ENCODE peak calls at places on chromosome 7, in ten cellular contexts. B is transverse colon, C is HCT116, P is cardiac muscle cell, M is kidney, W is hepatocyte, H is upper lobe of right lung, Z is neural progenitor cell, F is endodermal cell, D is PC-9. A is an unnamed sample. For H3K4me1 and H3K9me3, the result is how much of the 10 kb centered on the place peaks cover.

GRCh38 chr7:27782849-27783248 is 42.9 kb downstream of the TAX1BP1 start:
- DNase-seq in B (no peak), C (no peak), P (no peak), M (no peak), W (no peak), H (no peak), Z (no peak), F (no peak), D (no peak), A (no peak)

GRCh38 chr7:92417913-92418312 is 29.4 kb upstream of the GATAD1 start:
- DNase-seq in B (no peak), C (no peak), P (peak), M (no peak), W (no peak), H (no peak), Z (peak), F (peak), D (no peak), A (no peak)

GRCh38 chr7:107494315-107494751 is 24.5 kb downstream of the GPR22 start:
- DNase-seq in B (no peak), C (no peak), P (no peak), M (no peak), W (no peak), H (no peak), Z (no peak), F (no peak), D (no peak), A (no peak)

GRCh38 chr7:147496209-147496608 is 1094.4 kb upstream of the C7orf33 start:
- DNase-seq in B (no peak), C (no peak), P (no peak), M (no peak), W (no peak), H (no peak), Z (no peak), F (no peak), D (no peak), A (no peak)

GRCh38 chr7:142089035-142089434 is 22.5 kb upstream of the MGAM2 start:
- DNase-seq in B (no peak), C (no peak), P (no peak), M (no peak), W (no peak), H (no peak), Z (no peak), F (no peak), D (no peak), A (no peak)

GRCh38 chr7:140230517-140230861 is 53.7 kb upstream of the KDM7A start:
- DNase-seq in B (peak), C (no peak), P (no peak), M (peak), W (peak), H (peak), Z (peak), F (peak), D (no peak), A (no peak)

GRCh38 chr7:727104-727805 is at the start of gene PRKAR1B:
- DNase-seq in B (peak), C (no peak), P (no peak), M (no peak), W (peak), H (no peak), Z (peak), F (peak), D (peak), A (peak)

GRCh38 chr7:127847641-127848040 is 183.6 kb downstream of the LRRC4 start:
- DNase-seq in B (no peak), C (no peak), P (no peak), M (no peak), W (no peak), H (no peak), Z (no peak), F (no peak), D (no peak), A (no peak)

GRCh38 chr7:135929249-135929648 is 47.9 kb downstream of the MTPN start:
- DNase-seq in B (no peak), C (no peak), P (peak), M (no peak), W (peak), H (no peak), Z (no peak), F (no peak), D (no peak), A (no peak)

GRCh38 chr7:12378389-12378788 is 25.3 kb downstream of the VWDE start:
- DNase-seq in B (no peak), C (no peak), P (no peak), M (no peak), W (no peak), H (no peak), Z (no peak), F (no peak), D (no peak), A (no peak)

GRCh38 chr7:108430664-108431063 is 25.6 kb downstream of the NRCAM start:
- DNase-seq in B (no peak), C (no peak), P (no peak), M (no peak), W (no peak), H (no peak), Z (no peak), F (no peak), D (no peak), A (no peak)

GRCh38 chr7:13179011-13179574 is 491.7 kb downstream of the ARL4A start:
- DNase-seq in B (no peak), C (no peak), P (peak), M (no peak), W (no peak), H (no peak), Z (peak), F (no peak), D (no peak), A (no peak)

GRCh38 chr7:51223505-51223904 is 93.1 kb downstream of the COBL start:
- DNase-seq in B (no peak), C (no peak), P (no peak), M (no peak), W (no peak), H (no peak), Z (no peak), F (no peak), D (no peak), A (no peak)

GRCh38 chr7:55174856-55175255 is 156.0 kb downstream of the EGFR start:
- DNase-seq in B (no peak), C (no peak), P (no peak), M (no peak), W (no peak), H (no peak), Z (no peak), F (no peak), D (no peak), A (no peak)

GRCh38 chr7:8130663-8131062 is 131.3 kb downstream of the ICA1 start:
- DNase-seq in B (no peak), C (no peak), P (no peak), M (no peak), W (no peak), H (no peak), Z (no peak), F (no peak), D (no peak), A (no peak)
- H3K4me1 ChIP-seq in B (under half), C (under half), P (under half), M (under half), W (under half), H (under half), Z (under half), F (under half), D (under half), A (under half)

GRCh38 chr7:63037242-63037641 is 961.4 kb upstream of the ZNF722 start:
- DNase-seq in B (no peak), C (no peak), P (no peak), M (no peak), W (no peak), H (no peak), Z (no peak), F (no peak), D (no peak), A (no peak)
- H3K9me3 ChIP-seq in B (under half), C (under half), P (under half), M (under half), W (under half), H (under half), Z (half or more), F (half or more), D (under half), A (under half)

DNA sequence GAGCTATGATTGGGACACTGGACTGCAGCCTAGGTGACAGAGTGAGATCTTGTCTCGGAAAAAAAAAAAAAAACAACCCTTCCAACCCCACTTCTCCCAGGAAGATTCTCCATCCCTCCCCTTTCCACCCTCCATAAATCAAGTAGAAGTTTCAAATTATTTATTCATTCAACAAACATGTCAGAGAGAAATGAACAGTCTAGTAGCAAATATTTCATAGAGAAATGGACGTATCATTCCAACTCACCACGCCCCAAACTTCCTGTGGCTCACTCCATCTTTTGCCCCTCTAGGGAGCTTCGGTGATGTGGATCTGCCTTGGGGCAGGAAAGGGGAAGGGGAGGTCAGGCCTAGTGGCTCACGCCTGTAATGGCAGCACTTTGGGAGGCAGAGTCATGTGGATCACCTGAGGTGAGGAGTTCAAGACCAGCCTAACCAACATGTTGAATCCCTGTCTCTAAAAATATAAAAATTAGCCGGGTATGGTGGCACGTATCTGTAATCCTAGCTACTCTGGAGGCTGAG is 638 bp upstream of the TRAPPC14 start:
- DNase-seq in B (no peak), C (no peak), P (no peak), M (no peak), W (no peak), H (no peak), Z (no peak), F (peak), D (no peak), A (no peak)
- TF ChIP-seq CTCF in B (peak), C (peak), P (no peak), M (no peak), W (no peak), H (no peak), Z (no peak), F (peak), D (no peak), A (no peak)

GRCh38 chr7:101104799-101105198 is 19.5 kb downstream of the TRIM56 start:
- DNase-seq in B (no peak), C (no peak), P (no peak), M (no peak), W (no peak), H (no peak), Z (no peak), F (no peak), D (no peak), A (no peak)
- H3K4me1 ChIP-seq in B (under half), C (under half), P (under half), M (under half), W (under half), H (under half), Z (under half), F (under half), D (half or more), A (under half)

DNA sequence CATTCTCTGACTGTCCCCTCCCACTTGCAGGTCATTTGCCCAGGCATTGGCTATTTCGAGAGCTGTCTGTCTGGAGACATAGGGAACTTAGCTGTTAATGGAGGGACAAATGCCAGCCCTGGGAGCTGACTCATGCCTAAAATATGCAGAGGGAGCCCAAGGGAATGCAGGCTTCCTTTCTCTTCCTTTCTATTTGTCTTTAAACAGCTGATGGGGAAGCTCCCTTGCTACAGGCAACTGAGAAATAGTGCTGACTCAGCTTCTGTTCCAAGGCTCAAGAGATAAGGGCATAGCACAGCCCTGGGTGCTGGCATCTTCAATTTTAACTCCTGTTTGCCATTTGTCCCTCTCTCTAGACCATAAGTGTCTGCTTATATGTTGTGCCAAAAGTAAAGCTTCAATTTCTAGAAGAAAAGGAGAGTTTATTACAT is 82.7 kb upstream of the C1GALT1 start:
- DNase-seq in B (peak), C (peak), P (peak), M (peak), W (peak), H (no peak), Z (peak), F (peak), D (peak), A (peak)
- H3K9me3 ChIP-seq in B (under half), C (under half), P (under half), M (under half), W (under half), H (under half), Z (under half), F (under half), D (under half), A (under half)

GRCh38 chr7:85186083-85186520 is 754 bp downstream of the SEMA3D start:
- DNase-seq in B (peak), C (no peak), P (peak), M (peak), W (peak), H (peak), Z (peak), F (peak), D (peak), A (peak)

GRCh38 chr7:85185355-85186082 is 1.3 kb downstream of the SEMA3D start:
- DNase-seq in B (peak), C (no peak), P (peak), M (peak), W (peak), H (peak), Z (peak), F (peak), D (peak), A (peak)

GRCh38 chr7:85186521-85187241 is at the start of gene SEMA3D:
- DNase-seq in B (peak), C (peak), P (peak), M (peak), W (peak), H (peak), Z (peak), F (peak), D (peak), A (peak)

GRCh38 chr7:85191383-85191782 is 4.5 kb upstream of the SEMA3D start:
- DNase-seq in B (no peak), C (peak), P (peak), M (no peak), W (peak), H (no peak), Z (peak), F (no peak), D (no peak), A (no peak)
- TF ChIP-seq CTCF in B (no peak), C (peak), P (peak), M (peak), W (peak), H (peak), Z (peak), F (peak), D (peak), A (peak)

DNA sequence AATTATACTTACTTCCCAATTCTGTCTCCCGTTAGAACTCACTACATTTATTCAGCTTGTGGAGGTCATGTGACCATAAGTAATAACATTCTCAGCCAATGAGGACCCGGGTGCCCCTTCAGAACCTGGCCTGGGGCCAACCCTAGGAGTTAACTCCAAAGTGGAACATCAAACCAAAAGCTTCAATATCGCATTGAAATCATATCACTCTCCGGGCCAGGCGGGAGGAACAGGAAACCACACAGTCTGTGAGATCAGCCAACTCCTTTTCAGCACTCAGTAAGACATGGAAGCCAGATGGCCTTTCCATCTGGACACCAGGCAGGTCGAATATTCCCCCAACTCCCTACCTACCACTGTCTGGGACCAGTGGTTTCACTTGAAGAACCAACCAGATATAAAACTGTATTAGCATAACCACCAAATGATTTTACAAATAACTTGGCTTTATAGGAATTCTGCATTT is 5.5 kb downstream of the CREB3L2 start:
- DNase-seq in B (no peak), C (no peak), P (peak), M (peak), W (no peak), H (no peak), Z (no peak), F (no peak), D (no peak), A (no peak)
- H3K4me1 ChIP-seq in B (under half), C (under half), P (under half), M (under half), W (half or more), H (half or more), Z (under half), F (under half), D (under half), A (under half)

GRCh38 chr7:63077841-63078240 is 920.8 kb upstream of the ZNF722 start:
- DNase-seq in B (no peak), C (no peak), P (no peak), M (no peak), W (no peak), H (no peak), Z (no peak), F (no peak), D (no peak), A (no peak)

GRCh38 chr7:63080831-63081230 is 917.8 kb upstream of the ZNF722 start:
- DNase-seq in B (no peak), C (no peak), P (no peak), M (no peak), W (no peak), H (no peak), Z (no peak), F (no peak), D (no peak), A (no peak)

GRCh38 chr7:63080406-63080805 is 918.2 kb upstream of the ZNF722 start:
- DNase-seq in B (no peak), C (no peak), P (no peak), M (no peak), W (no peak), H (no peak), Z (no peak), F (no peak), D (no peak), A (no peak)
- H3K9me3 ChIP-seq in B (under half), C (under half), P (under half), M (under half), W (under half), H (under half), Z (half or more), F (half or more), D (under half), A (under half)

GRCh38 chr7:6106140-6106904 is 75.1 kb downstream of the ANKRD61 start:
- DNase-seq in B (peak), C (peak), P (peak), M (no peak), W (no peak), H (peak), Z (peak), F (no peak), D (peak), A (no peak)
- TF ChIP-seq CTCF in B (peak), C (peak), P (peak), M (peak), W (peak), H (peak), Z (no peak), F (no peak), D (no peak), A (peak)